ENCODE peak calls at places on chromosomes 2 and 18, in six cellular contexts. I is body of pancreas; Y is Kasumi-1; O is NCI-H1092 treated with DMSO at 0.1 percent for 48 hours; R is activated CD8-positive, alpha-beta memory T cell treated with anti-CD3 and anti-CD28 coated beads, Interleukin-2, amount 50 U/mL, for 4 hours; H is AG04449. S is an unnamed sample.

GRCh38 chr2:64787698-64788097 is 134.0 kb upstream of the SERTAD2 start:
- DNase-seq in I (no peak), Y (no peak), R (no peak), H (no peak), O (no peak), S (no peak)

GRCh38 chr2:98118161-98118560 is 31.2 kb downstream of the VWA3B start:
- DNase-seq in O (no peak), I (no peak), Y (no peak), H (no peak), R (no peak), S (no peak)

GRCh38 chr18:9851511-9851910 is 34.3 kb upstream of the TXNDC2 start:
- DNase-seq in Y (peak), R (no peak), H (no peak), I (no peak), O (no peak), S (no peak)

GRCh38 chr2:30208453-30208852 is 22.9 kb upstream of the LBH start:
- DNase-seq in I (peak), O (peak), R (peak), Y (peak), H (peak), S (no peak)

GRCh38 chr2:99883356-99883867 is 259.0 kb downstream of the AFF3 start:
- DNase-seq in Y (no peak), H (no peak), R (no peak), I (no peak), O (no peak), S (no peak)

GRCh38 chr2:200131307-200131706 is 175.2 kb upstream of the SPATS2L start:
- DNase-seq in O (no peak), R (no peak), Y (no peak), H (no peak), I (no peak), S (no peak)

GRCh38 chr2:44275915-44276279 is 617 bp downstream of the SLC3A1 start:
- DNase-seq in R (no peak), Y (no peak), O (no peak), H (no peak), I (no peak), S (no peak)

GRCh38 chr2:226508005-226508404 is 291.6 kb downstream of the IRS1 start:
- DNase-seq in I (no peak), R (no peak), O (no peak), Y (no peak), H (no peak), S (no peak)

GRCh38 chr2:37795938-37796337 is 124.5 kb upstream of the CDC42EP3 start:
- DNase-seq in O (no peak), H (peak), Y (no peak), I (no peak), R (no peak), S (peak)

GRCh38 chr2:159098815-159099455 is 130.5 kb downstream of the TANC1 start:
- DNase-seq in R (no peak), H (no peak), I (no peak), O (no peak), Y (no peak), S (no peak)

GRCh38 chr2:8214221-8214620 is 467.6 kb upstream of the ID2 start:
- DNase-seq in Y (no peak), R (no peak), H (no peak), O (no peak), I (no peak), S (no peak)

GRCh38 chr2:223316346-223316745 is 264.4 kb downstream of the KCNE4 start:
- DNase-seq in Y (no peak), I (no peak), R (no peak), H (no peak), O (no peak), S (no peak)

S was measured in amniotic stem cell.